ENCODE peak calls at places on chromosomes 2 and 18, in nine cellular contexts. U, I, O, E, J, S, Z, V and F are unnamed samples. For H3K4me1, the result is how much of the 10 kb centered on the place peaks cover.

GRCh38 chr18:55186588-55186987 is 227.3 kb upstream of the CCDC68 start:
- DNase-seq in U (no peak), I (no peak), Z (no peak), O (no peak), V (no peak), E (no peak), J (no peak), S (peak), F (no peak)

GRCh38 chr2:180472133-180472532 is 465.0 kb upstream of the CWC22 start:
- DNase-seq in Z (no peak), I (no peak), V (no peak), J (no peak), S (no peak), U (no peak), E (no peak), O (no peak), F (no peak)

GRCh38 chr18:43744960-43745740 is 467.9 kb upstream of the SYT4 start:
- DNase-seq in E (no peak), J (no peak), V (no peak), Z (no peak), S (no peak), O (no peak), U (peak), I (no peak), F (no peak)

GRCh38 chr18:63363951-63364350 is 3.1 kb downstream of the KDSR start:
- DNase-seq in S (no peak), J (no peak), U (no peak), E (no peak), Z (peak), I (no peak), V (no peak), O (no peak), F (peak)

GRCh38 chr2:174593574-174594203 is 3.9 kb downstream of the WIPF1 start:
- DNase-seq in S (no peak), U (peak), O (no peak), J (peak), Z (peak), I (no peak), E (no peak), V (peak), F (peak)

GRCh38 chr2:134668821-134669220 is 50.0 kb downstream of the TMEM163 start:
- DNase-seq in U (no peak), S (no peak), J (no peak), I (no peak), O (peak), V (no peak), Z (peak), E (no peak), F (peak)

GRCh38 chr2:181784556-181784955 is 104.2 kb upstream of the NEUROD1 start:
- DNase-seq in O (no peak), J (no peak), S (no peak), V (no peak), U (no peak), I (no peak), Z (no peak), E (no peak), F (no peak)

GRCh38 chr18:12492907-12493306 is 85.2 kb downstream of the PRELID3A start:
- DNase-seq in E (no peak), O (no peak), S (no peak), U (no peak), I (no peak), V (no peak), J (no peak), Z (no peak), F (no peak)

GRCh38 chr2:6352906-6353515 is 512.7 kb downstream of the CMPK2 start:
- DNase-seq in S (peak), Z (no peak), I (no peak), J (peak), E (peak), V (peak), O (peak), U (peak), F (no peak)

GRCh38 chr2:120253021-120253882 is 600 bp downstream of the RALB start:
- DNase-seq in V (peak), I (peak), Z (no peak), J (peak), O (peak), S (peak), E (peak), U (peak), F (no peak)

GRCh38 chr2:120251077-120251476 is 1.6 kb upstream of the RALB start:
- DNase-seq in O (no peak), J (no peak), V (no peak), U (no peak), Z (no peak), S (no peak), E (no peak), I (no peak), F (no peak)

GRCh38 chr2:120252207-120253020 is at the start of gene RALB:
- DNase-seq in J (peak), O (peak), V (peak), E (peak), I (peak), S (peak), U (peak), Z (peak), F (peak)

GRCh38 chr2:120250640-120251039 is 2.0 kb upstream of the RALB start:
- DNase-seq in S (no peak), E (no peak), J (no peak), O (no peak), I (no peak), V (no peak), Z (no peak), U (no peak), F (no peak)

DNA sequence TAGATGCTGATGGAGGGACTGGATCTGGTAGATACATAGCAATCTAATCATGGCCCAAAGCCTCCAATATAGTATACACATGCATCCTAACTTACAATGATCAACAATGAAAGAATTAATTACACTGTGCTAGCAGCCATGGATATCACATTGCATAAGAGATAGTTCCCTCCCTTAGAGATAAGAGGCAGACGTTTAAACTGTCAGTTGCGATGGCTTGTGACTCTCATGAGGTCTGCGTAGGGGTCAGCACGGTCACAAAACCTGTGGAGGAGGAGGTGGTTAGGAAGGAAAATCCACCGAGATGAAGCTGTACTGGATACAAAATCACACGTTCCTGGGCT is 817 bp upstream of the RALB start:
- DNase-seq in O (no peak), I (no peak), U (no peak), E (no peak), V (no peak), Z (no peak), S (peak), J (no peak), F (no peak)
- H3K4me1 ChIP-seq in O (under half), I (under half), U (under half), E (half or more), V (under half), Z (under half), S (under half), J (under half), F (under half)

DNA sequence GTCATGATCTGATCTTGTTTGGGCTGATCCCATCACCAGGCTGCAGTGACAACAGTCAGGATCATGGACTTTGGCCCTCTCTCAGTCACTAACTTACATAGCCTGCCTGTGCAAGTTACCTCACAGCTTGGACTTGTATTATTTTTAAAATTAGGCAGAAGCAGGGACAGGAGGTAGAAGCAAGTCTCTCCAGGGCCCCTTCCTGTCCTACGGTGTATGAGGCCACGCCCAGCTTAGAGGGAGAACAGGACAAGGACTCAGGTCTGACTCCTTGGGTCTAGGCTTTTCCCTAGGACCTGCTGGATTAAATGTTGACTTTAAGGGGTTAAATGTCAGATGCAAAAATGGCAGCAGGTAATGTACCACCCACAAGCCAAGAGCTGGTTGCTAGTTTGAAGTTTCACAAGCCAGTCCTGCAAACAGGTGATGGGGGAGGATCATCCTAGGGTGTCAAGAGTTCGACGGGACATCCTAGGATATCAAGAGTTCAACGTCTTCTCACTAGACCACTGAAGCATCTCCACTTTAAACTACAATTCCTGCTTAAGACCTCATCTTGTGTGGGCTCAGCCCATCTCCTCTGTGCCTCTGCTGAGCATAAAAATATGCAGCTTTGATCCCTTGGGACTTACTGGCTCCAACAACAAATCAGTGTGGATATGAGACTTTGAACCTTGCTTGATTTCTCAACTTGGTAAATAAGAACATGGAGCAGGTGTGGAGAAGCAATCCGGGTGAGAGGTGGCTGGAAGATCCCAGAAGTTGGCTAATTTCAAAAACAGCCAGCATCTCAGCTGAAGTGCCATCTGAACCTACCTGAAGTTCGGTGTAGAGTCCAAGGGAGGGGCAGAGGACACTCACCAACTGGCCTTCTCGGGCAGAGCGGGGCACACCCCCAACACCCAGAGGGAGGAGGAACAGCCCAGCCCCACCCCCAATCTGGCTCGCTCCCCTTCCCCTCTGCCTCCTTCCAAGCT is 39.5 kb downstream of the SFXN5 start:
- DNase-seq in J (no peak), U (no peak), O (no peak), S (no peak), Z (no peak), I (no peak), E (no peak), V (no peak), F (no peak)
- H3K4me1 ChIP-seq in J (under half), U (under half), O (under half), S (under half), Z (under half), I (under half), E (under half), V (under half), F (under half)

DNA sequence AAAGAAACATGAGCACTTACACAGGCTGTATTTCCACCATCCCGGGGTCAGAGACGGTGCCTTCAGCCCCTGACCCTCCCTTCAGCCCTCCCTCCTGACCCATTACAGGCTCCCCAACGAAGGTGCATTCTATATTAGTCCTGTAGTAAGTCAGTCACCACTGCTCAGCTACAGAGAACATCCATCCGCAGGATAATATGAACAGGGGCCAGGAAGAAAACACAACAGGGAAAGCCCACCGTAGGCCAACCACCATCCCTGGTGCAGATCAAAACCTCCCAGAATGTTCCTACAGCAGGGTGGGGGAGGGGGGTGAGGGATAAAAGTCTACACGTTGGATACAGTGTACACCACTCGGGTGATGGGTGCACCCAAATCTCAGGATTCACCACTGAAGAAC is 15.1 kb downstream of the PXDN start:
- DNase-seq in I (no peak), E (no peak), V (no peak), S (no peak), Z (no peak), J (no peak), U (no peak), O (no peak), F (no peak)
- H3K4me1 ChIP-seq in I (under half), E (half or more), V (under half), S (under half), Z (under half), J (under half), U (under half), O (under half), F (under half)

DNA sequence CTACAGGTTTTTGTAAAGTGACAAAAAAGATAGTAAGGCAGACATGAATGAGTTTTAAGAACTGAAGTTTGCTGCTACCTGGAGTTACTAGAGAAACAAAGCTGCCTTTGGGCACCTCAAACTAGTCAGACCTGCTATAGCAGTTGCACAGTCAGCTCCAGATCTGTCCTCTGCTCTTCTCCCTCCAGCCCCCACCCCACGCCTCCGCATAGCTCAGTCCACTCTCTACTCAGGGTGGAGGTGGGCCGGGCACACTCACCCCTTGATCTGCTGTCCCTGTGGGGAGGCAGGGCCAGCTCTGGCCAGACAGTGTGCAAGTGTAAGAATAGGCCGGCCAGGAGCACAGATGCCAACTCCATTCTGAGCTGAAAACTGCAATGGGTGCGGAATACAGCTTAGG is 4.1 kb downstream of the SERTAD2 start:
- DNase-seq in U (no peak), V (no peak), S (peak), Z (no peak), O (no peak), J (no peak), I (no peak), E (no peak), F (no peak)
- H3K4me1 ChIP-seq in U (under half), V (under half), S (under half), Z (under half), O (half or more), J (half or more), I (under half), E (half or more), F (half or more)

GRCh38 chr2:111523009-111523408 is 361.0 kb downstream of the ANAPC1 start:
- DNase-seq in J (no peak), E (peak), S (no peak), U (no peak), I (peak), Z (no peak), O (no peak), V (no peak), F (no peak)

GRCh38 chr2:111519074-111519473 is 364.9 kb downstream of the ANAPC1 start:
- DNase-seq in U (no peak), J (no peak), E (no peak), S (no peak), V (no peak), I (no peak), Z (no peak), O (no peak), F (no peak)

DNA sequence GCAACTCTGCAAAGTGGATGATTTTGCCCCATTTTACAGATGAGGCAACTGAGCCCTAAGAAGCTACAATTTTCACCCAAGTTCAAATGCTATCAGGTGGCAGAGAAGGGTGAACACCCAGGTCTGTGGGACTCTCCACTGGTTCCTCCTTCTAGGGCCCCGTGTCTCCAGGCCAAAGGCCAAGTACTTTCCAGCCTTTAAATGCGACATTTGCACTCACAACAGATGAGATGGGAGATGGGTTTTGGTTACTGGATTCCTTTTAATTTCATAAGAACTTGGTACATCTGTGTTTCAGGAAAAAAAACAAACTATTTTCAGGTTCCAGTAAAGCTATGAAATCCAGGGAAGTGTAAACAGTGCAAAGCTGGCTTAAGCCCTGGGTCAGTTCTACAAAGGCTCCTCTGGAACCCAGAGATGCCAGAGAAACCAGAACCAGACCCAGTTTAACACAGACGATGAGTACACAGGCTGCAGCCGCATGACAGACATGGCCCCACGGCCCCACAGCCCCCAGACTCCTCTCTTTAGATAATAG is 361.7 kb downstream of the ANAPC1 start:
- DNase-seq in I (no peak), V (no peak), S (no peak), U (no peak), E (no peak), Z (no peak), O (no peak), J (no peak), F (no peak)
- H3K4me1 ChIP-seq in I (under half), V (under half), S (under half), U (under half), E (under half), Z (under half), O (under half), J (under half), F (under half)

GRCh38 chr2:121815216-121815615 is 59.8 kb downstream of the TSN start:
- DNase-seq in I (no peak), U (no peak), S (no peak), J (no peak), V (no peak), O (no peak), Z (no peak), E (no peak), F (no peak)
- H3K4me1 ChIP-seq in I (under half), U (under half), S (under half), J (under half), V (under half), O (under half), Z (under half), E (under half), F (under half)